ENCODE peak calls at places on chromosomes 13 and 19, in four cellular contexts. I, D, T and O are unnamed samples.

GRCh38 chr19:918481-919156 is 1.5 kb downstream of the KISS1R start:
- DNase-seq in I (no peak), D (no peak), T (no peak), O (no peak)

GRCh38 chr19:3359850-3360493 is 6.4 kb upstream of the NFIC start:
- DNase-seq in I (no peak), D (no peak), T (no peak), O (no peak)

GRCh38 chr13:42014119-42014518 is 34.3 kb upstream of the DGKH start:
- DNase-seq in I (no peak), D (no peak), T (no peak), O (no peak)

GRCh38 chr19:43820098-43820860 is 6.8 kb upstream of the ZNF283 start:
- DNase-seq in I (peak), D (peak), T (no peak), O (peak)

GRCh38 chr13:105403065-105403464 is 1132.4 kb downstream of the EFNB2 start:
- DNase-seq in I (no peak), D (no peak), T (no peak), O (no peak)

GRCh38 chr19:3656073-3656746 is 29.6 kb upstream of the CACTIN start:
- DNase-seq in I (no peak), D (no peak), T (no peak), O (no peak)

GRCh38 chr19:21308778-21309177 is 20.4 kb downstream of the ZNF708 start:
- DNase-seq in I (no peak), D (no peak), T (no peak), O (no peak)

GRCh38 chr13:42575938-42576337 is 2.0 kb downstream of the TNFSF11 start:
- DNase-seq in I (no peak), D (no peak), T (no peak), O (no peak)

GRCh38 chr19:38564981-38565685 is 52.6 kb downstream of the MAP4K1 start:
- DNase-seq in I (no peak), D (no peak), T (no peak), O (no peak)

GRCh38 chr13:113630296-113630695 is 27.7 kb downstream of the ATP4B start:
- DNase-seq in I (no peak), D (no peak), T (peak), O (no peak)

GRCh38 chr19:5978606-5979552 is 939 bp upstream of the RANBP3 start:
- DNase-seq in I (no peak), D (peak), T (no peak), O (no peak)

GRCh38 chr19:47726467-47726866 is 13.2 kb downstream of the EHD2 start:
- DNase-seq in I (no peak), D (no peak), T (no peak), O (no peak)

GRCh38 chr19:6767357-6768235 is at the start of gene SH2D3A:
- DNase-seq in I (peak), D (peak), T (peak), O (peak)

GRCh38 chr19:33146209-33146608 is 14.3 kb downstream of the WDR88 start:
- DNase-seq in I (no peak), D (no peak), T (no peak), O (no peak)

GRCh38 chr19:10339380-10339960 is at the start of gene ICAM3:
- DNase-seq in I (no peak), D (no peak), T (no peak), O (no peak)

GRCh38 chr19:42316223-42317211 is 3.4 kb downstream of the TMEM145 start:
- DNase-seq in I (no peak), D (no peak), T (no peak), O (no peak)

GRCh38 chr19:54460230-54461005 is 3.2 kb downstream of the LENG9 start:
- DNase-seq in I (no peak), D (no peak), T (no peak), O (no peak)

GRCh38 chr19:55459950-55460657 is 1.3 kb downstream of the ISOC2 start:
- DNase-seq in I (no peak), D (no peak), T (no peak), O (peak)

GRCh38 chr13:30869491-30869890 is 36.6 kb upstream of the MEDAG start:
- DNase-seq in I (no peak), D (no peak), T (no peak), O (peak)

GRCh38 chr13:32428581-32429072 is 697 bp upstream of the N4BP2L1 start:
- DNase-seq in I (no peak), D (no peak), T (no peak), O (no peak)

GRCh38 chr19:34214040-34214439 is 40.3 kb upstream of the GARRE1 start:
- DNase-seq in I (no peak), D (no peak), T (no peak), O (no peak)

GRCh38 chr13:34155931-34156607 is 338.1 kb downstream of the RFC3 start:
- DNase-seq in I (no peak), D (no peak), T (no peak), O (no peak)

GRCh38 chr13:60788156-60788829 is 391.3 kb downstream of the TDRD3 start:
- DNase-seq in I (peak), D (peak), T (peak), O (peak)

GRCh38 chr13:67416047-67416925 is 186.2 kb upstream of the PCDH9 start:
- DNase-seq in I (no peak), D (no peak), T (no peak), O (peak)

GRCh38 chr19:32831611-32832010 is 38.0 kb downstream of the SLC7A9 start:
- DNase-seq in I (no peak), D (no peak), T (no peak), O (no peak)

GRCh38 chr13:20159646-20160345 is 1.1 kb downstream of the GJA3 start:
- DNase-seq in I (no peak), D (no peak), T (no peak), O (no peak)

GRCh38 chr19:3506384-3507340 is 551 bp downstream of the FZR1 start:
- DNase-seq in I (peak), D (peak), T (peak), O (peak)

GRCh38 chr19:47699360-47699917 is 13.8 kb upstream of the EHD2 start:
- DNase-seq in I (no peak), D (no peak), T (no peak), O (peak)

GRCh38 chr13:20494656-20495055 is 31.0 kb downstream of the CRYL1 start:
- DNase-seq in I (no peak), D (no peak), T (no peak), O (no peak)

GRCh38 chr19:45769821-45770191 is 754 bp upstream of the SIX5 start:
- DNase-seq in I (peak), D (peak), T (peak), O (peak)

GRCh38 chr19:33374406-33374703 is 846 bp downstream of the CEBPG start:
- DNase-seq in I (no peak), D (no peak), T (peak), O (no peak)

GRCh38 chr13:95509521-95510315 is 42.8 kb upstream of the CLDN10 start:
- DNase-seq in I (no peak), D (no peak), T (no peak), O (no peak)

GRCh38 chr13:107284168-107284567 is 716.2 kb upstream of the ARGLU1 start:
- DNase-seq in I (no peak), D (no peak), T (no peak), O (no peak)

GRCh38 chr13:109684836-109685602 is 101.4 kb downstream of the IRS2 start:
- DNase-seq in I (peak), D (no peak), T (no peak), O (peak)

GRCh38 chr19:19230999-19231398 is 19.2 kb downstream of the NCAN start:
- DNase-seq in I (no peak), D (no peak), T (no peak), O (no peak)

GRCh38 chr19:1266818-1267440 is 2.2 kb upstream of the CIRBP start:
- DNase-seq in I (peak), D (peak), T (peak), O (peak)

GRCh38 chr13:59494560-59494970 is 669.2 kb downstream of the DIAPH3 start:
- DNase-seq in I (peak), D (no peak), T (no peak), O (peak)

GRCh38 chr19:46514589-46515289 is 19.1 kb upstream of the PNMA8B start:
- DNase-seq in I (no peak), D (no peak), T (no peak), O (no peak)

DNA sequence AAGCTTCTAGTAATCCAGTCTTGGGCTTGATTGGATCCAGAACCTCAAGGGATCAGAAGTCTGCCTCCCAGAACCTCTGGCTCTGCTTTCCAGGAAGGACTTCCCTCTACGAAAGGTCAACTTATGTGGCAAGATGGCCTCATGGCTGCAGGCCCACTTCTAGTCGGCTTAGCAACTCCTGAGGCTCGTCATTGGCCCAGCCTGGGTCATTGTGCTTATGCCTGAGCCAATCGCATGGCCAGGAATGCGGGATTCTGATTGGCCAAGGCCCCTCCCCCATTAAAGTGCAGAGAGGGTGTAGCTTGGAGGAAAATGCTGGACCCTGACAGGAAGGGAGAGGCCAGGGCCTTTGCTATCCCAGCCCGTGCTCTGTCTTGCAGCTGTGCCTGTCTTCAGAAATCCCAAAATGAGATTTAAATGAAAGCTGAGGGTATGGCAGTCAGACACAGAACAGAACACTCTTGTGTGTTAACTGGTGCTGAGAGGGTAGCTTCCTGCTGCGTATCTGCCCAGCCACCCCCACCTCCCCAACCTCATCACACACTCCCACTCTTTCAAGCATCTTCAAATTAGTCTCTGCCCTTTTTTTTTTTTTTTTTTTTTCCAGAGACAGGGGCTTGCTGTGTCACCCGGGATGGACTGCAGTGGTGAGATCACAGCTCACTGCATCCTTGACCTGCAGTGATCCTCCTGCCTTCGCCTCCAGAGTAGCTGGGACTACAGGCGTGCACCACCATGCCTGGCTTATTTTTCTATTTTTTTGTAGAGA is 5.5 kb upstream of the CCNE1 start:
- DNase-seq in I (peak), D (no peak), T (no peak), O (peak)
- TF ChIP-seq POLR2A in I (no peak), D (no peak), T (no peak), O (no peak)

GRCh38 chr19:49854861-49855263 is 3.9 kb downstream of the PTOV1 start:
- DNase-seq in I (no peak), D (peak), T (peak), O (no peak)

GRCh38 chr19:49857061-49857833 is 6.3 kb downstream of the PTOV1 start:
- DNase-seq in I (no peak), D (no peak), T (peak), O (no peak)

GRCh38 chr19:49855277-49855675 is 4.3 kb downstream of the PTOV1 start:
- DNase-seq in I (no peak), D (no peak), T (no peak), O (no peak)

GRCh38 chr19:49856574-49857021 is 5.6 kb downstream of the PTOV1 start:
- DNase-seq in I (no peak), D (no peak), T (peak), O (no peak)

GRCh38 chr19:49855676-49856573 is 5.0 kb downstream of the PTOV1 start:
- DNase-seq in I (no peak), D (no peak), T (peak), O (no peak)
- TF ChIP-seq POLR2A in I (no peak), D (no peak), T (no peak), O (no peak)

DNA sequence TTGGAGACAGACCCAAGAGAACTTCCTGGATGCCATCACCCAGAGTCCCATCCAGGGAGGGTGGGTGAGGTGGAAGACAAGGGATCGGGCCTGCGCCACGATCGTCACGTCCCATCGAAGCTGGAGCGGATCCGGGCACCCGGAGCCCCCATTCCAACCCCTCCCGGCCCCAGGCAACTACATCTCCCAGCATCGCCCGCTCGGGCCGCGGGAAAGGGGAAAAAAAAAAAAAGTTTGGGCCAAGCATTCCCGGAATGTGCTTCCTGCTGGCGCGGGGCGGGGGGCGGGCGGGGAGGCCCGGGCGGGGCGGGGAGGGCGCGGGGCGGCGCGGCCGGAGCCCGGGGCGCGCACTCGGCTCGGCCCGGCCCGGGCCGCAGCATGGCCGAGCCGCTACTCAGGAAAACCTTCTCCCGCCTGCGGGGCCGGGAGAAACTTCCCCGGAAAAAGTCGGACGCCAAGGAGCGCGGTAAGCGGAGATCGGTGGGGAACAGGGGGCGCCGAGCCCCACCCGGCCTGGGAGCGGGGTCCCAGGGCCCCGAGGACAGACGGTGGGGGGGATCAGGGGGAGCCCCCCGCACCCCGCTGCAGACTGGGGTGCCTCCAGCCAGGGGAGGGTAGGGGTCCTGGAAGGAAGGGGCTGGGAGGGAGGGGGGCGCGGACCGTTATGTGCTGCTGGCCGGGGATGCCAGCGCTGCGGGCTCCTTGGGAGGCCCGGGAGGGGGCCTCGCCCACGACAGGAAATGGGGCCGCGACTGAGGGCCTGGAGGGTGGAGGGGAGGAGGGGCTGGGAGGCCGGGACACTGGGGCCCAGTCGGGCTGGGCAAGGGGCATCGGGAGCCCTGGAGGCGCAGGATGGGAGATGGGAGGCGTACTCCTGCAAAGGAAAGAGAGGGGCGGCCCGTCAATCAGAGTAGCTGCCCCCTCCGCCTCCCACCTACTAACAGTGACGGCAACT is at the start of gene SYDE1:
- DNase-seq in I (peak), D (peak), T (no peak), O (no peak)
- TF ChIP-seq POLR2A in I (peak), D (peak), T (no peak), O (no peak)

GRCh38 chr19:12788682-12789097 is 2.6 kb upstream of the JUNB start:
- DNase-seq in I (peak), D (peak), T (peak), O (peak)
- TF ChIP-seq POLR2A in I (no peak), D (no peak), T (no peak), O (no peak)

DNA sequence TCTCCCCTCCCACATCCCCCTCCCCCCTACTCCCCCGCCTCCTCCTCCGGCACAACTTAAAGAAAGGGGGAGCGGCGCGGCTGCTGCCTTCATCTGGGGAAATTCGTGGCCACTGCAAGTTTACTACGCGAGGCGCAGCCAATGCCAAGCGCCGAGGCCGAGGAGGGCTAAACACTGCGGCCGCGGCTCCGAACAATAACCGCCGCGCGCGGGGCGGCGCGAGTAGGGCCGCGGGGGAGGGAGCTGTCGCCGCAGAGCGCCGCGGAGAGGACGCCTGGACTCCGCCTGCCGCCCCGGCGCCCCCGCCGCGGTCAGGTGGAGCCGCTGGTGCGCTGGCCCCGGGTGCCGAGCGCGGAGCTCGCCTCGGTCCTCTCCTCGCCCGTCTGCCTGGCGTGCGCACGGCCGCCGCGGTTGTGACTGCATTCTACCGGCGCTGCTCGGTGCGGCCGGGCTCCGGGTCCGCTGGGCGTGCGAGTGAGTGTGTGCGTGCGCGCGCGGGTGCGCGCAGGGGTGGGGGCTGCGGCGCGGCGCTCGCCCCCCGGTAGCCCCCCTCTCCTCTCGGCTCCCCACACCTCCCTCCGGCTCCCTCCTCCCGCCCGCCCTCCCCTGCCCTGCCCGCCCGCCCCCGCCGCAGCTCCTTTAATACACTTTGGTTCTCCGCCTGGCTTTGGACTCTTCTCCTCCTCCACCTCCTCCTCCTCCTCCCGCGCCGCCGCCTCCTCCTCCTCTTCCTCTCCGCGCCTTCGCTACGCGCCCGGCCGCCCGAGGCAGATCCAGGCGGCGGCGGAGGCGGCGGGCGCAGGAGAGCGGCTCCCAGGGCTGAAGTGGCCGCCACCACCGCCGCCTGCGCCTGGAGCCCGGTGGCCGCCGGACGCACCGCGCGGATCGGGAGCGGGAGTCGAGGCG is at the start of gene ZIC2:
- DNase-seq in I (no peak), D (no peak), T (no peak), O (no peak)
- TF ChIP-seq POLR2A in I (no peak), D (no peak), T (no peak), O (no peak)

GRCh38 chr19:35267818-35268545 is 780 bp upstream of the USF2 start:
- DNase-seq in I (peak), D (peak), T (no peak), O (peak)
- TF ChIP-seq POLR2A in I (peak), D (peak), T (no peak), O (no peak)

GRCh38 chr19:17843908-17844490 is 3.8 kb downstream of the JAK3 start:
- DNase-seq in I (no peak), D (no peak), T (no peak), O (no peak)

GRCh38 chr19:17841371-17841809 is 6.4 kb downstream of the JAK3 start:
- DNase-seq in I (no peak), D (no peak), T (peak), O (no peak)

GRCh38 chr19:17842663-17843313 is 5.0 kb downstream of the JAK3 start:
- DNase-seq in I (no peak), D (no peak), T (no peak), O (no peak)

GRCh38 chr19:17843428-17843827 is 4.4 kb downstream of the JAK3 start:
- DNase-seq in I (no peak), D (no peak), T (no peak), O (no peak)

GRCh38 chr19:17841810-17842662 is 5.7 kb downstream of the JAK3 start:
- DNase-seq in I (peak), D (peak), T (peak), O (peak)
- TF ChIP-seq POLR2A in I (no peak), D (peak), T (no peak), O (peak)

DNA sequence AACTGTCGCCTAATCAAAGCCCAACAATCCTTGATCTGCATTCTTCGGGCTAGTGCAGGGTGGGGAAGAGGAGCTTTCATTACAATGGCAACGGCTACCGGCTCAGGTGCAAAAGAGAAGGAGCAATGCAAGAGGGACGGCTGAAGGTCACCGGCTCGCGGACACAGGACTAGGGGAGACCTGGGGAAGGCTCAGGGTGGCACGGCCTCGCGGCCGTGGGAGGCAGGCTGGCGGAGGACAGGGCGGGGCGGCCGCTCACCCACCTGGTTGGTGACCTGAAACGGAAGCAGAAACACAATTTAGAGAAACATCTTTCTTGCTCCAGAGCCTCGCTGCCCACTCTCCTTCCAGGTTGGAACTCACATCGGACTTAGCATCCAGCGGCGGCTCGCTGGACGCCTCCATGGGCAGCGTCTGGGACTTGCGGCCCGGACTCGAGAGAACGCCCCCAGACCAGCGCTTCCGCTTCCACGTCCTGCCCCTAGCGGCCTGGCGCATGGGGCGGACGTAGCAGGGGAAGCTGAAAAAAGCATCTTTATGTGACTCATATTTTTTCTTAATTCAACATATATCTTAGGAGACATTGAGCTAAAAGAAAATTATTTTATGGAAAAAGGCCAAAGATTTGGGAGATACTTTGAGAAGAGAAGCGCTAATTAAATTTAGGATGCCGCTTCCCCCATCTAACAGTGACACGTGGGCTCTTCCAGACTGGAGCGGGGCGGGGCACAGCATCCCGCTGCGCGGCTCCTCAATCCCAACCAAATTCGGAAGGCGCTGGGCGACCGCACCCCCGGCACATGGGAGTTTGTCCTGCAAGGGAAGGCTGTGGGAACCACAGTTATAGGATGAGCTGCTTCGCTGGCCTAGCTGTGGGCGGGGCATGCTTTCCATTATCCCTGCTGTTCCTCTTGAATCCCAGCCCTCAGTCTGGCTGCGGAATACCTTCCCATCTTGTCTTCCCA is at the start of gene COMMD6:
- DNase-seq in I (peak), D (peak), T (peak), O (peak)
- TF ChIP-seq POLR2A in I (peak), D (peak), T (no peak), O (no peak)